ENCODE peak calls at places on chromosome 14, in five cellular contexts. P is left ventricle myocardium inferior; C is endothelial cell of umbilical vein; O is suprapubic skin; U is CD4-positive, alpha-beta T cell. J is an unnamed sample.

GRCh38 chr14:86723254-86723624 is 1193.3 kb downstream of the FLRT2 start:
- DNase-seq in P (no peak), C (no peak), O (no peak), U (no peak), J (no peak)

GRCh38 chr14:105314287-105315185 is at the start of gene PACS2:
- DNase-seq in P (peak; percentile 79), C (peak; percentile 58), O (no peak), U (peak; percentile 77), J (peak; percentile 76)

GRCh38 chr14:34628681-34629135 is 1.2 kb downstream of the SNX6 start:
- DNase-seq in P (peak; percentile 23), C (peak; percentile 38), O (no peak), U (peak; percentile 5), J (peak; percentile 32)

GRCh38 chr14:33525626-33526025 is 425.2 kb downstream of the EGLN3 start:
- DNase-seq in P (no peak), C (peak; percentile 64), O (no peak), U (no peak), J (no peak)

GRCh38 chr14:54683882-54684794 is 117.2 kb downstream of the SAMD4A start:
- DNase-seq in P (peak; percentile 39), C (peak; percentile 81), O (peak; percentile 85), U (no peak), J (no peak)

GRCh38 chr14:103716091-103716801 is 636 bp downstream of the ZFYVE21 start:
- DNase-seq in P (no peak), C (no peak), O (no peak), U (peak; percentile 7), J (no peak)

GRCh38 chr14:72169521-72169920 is 237.3 kb downstream of the RGS6 start:
- DNase-seq in P (no peak), C (no peak), O (no peak), U (no peak), J (no peak)

GRCh38 chr14:94367347-94367746 is 21.1 kb downstream of the SERPINA1 start:
- DNase-seq in P (no peak), C (no peak), O (peak; percentile 29), U (no peak), J (no peak)

GRCh38 chr14:94036328-94037167 is 10.4 kb downstream of the OTUB2 start:
- DNase-seq in P (peak; percentile 72), C (peak; percentile 69), O (no peak), U (peak; percentile 69), J (peak; percentile 65)

DNA sequence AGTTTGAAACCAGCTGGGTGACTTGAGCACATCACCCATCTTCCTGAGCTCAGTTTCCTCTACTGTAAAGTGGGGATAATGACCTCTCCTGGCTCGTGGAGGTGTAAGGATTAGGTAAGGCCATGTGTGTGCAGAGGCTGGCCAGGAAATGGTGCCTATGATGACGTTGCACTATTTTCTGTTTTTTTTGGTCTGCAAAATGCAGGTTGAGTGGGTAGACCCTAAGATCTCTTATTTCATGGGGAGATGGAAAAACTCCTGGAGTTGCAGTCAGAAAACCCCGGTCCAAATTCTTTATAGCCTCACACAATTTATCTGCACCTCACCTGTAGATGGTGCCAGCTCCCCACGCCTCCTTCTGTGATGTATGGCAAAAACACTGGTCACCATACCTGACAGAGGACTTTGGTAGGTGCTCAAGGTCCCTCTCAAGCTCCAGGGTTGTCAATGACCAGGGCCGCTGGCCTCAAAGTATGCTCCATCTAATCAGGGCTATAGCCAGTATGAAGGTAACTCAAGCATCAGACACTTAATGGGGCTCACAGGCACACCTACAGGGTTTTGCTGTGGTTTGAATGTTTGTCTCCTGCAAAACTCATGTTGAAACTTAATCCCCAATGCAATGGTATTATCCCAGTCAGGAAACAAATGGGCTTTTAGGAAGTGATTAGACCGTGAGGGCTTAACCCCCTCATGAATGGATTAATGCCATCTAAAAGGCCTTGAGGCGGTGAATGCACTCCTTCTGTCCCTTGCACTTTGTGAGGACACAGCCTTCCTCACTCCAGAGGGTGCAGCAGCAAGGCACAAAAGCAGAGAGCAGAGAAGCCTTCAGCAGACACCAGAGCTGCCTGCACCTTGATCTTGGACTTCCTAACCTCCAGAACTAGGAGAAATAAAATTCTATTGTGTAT is 17.6 kb downstream of the C14orf132 start:
- DNase-seq in P (no peak), C (no peak), O (no peak), U (no peak), J (no peak)
- TF ChIP-seq CTCF in P (no peak), C (no peak), O (no peak), U (no peak), J (no peak)

DNA sequence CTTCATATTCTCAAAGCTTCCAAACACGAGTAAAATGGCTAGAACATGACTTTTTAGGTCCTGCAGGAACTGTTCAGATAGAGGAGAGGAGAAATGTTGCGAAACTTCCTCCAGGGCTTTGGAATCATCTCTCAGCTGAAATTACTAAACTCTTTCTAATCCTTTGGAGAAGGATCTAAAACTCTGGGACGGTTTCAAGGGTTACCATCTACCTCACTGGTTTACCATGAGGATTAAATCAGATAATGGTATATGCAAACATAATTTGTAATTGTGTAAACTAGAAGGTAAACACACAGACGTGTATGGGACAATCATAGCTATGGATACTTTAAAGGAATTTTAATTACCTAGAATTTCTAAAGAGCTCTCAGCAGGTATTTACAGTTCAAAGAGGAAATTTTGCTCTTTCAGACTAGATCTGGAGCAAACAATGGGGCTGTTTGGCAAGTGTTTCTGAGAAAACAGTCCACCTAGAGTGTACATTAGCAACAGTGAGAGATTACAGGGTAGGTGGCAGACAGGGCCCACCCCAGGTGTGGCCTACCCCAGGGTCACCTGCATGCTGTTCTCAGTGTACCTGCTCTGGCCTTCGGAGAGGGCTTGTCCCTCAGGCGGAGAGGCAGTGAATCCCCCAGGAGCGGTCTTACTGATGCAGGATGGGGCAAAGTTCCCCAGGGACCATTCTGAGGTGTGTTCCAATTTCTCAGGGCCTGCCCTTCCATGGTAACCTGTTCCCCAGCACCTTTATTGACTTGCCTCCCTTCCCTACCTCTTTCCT is 124.7 kb upstream of the MAX start:
- DNase-seq in P (no peak), C (no peak), O (no peak), U (no peak), J (no peak)
- H3K27ac ChIP-seq in P (no peak overlapping the region), C (no peak overlapping the region), O (no peak overlapping the region), U (no peak overlapping the region), J (no peak overlapping the region)

GRCh38 chr14:68893566-68893965 is 85.5 kb downstream of the ACTN1 start:
- DNase-seq in P (no peak), C (no peak), O (no peak), U (no peak), J (no peak)
- TF ChIP-seq CTCF in P (no peak), C (no peak), O (no peak), U (no peak), J (no peak)

GRCh38 chr14:63760014-63760413 is 32.1 kb upstream of the SGPP1 start:
- DNase-seq in P (no peak), C (no peak), O (no peak), U (no peak), J (no peak)

GRCh38 chr14:63761356-63762117 is 33.7 kb upstream of the SGPP1 start:
- DNase-seq in P (no peak), C (no peak), O (no peak), U (no peak), J (no peak)

GRCh38 chr14:63764103-63764502 is 36.2 kb upstream of the SGPP1 start:
- DNase-seq in P (no peak), C (no peak), O (no peak), U (no peak), J (no peak)

GRCh38 chr14:63757211-63757610 is 29.3 kb upstream of the SGPP1 start:
- DNase-seq in P (no peak), C (no peak), O (no peak), U (no peak), J (no peak)

DNA sequence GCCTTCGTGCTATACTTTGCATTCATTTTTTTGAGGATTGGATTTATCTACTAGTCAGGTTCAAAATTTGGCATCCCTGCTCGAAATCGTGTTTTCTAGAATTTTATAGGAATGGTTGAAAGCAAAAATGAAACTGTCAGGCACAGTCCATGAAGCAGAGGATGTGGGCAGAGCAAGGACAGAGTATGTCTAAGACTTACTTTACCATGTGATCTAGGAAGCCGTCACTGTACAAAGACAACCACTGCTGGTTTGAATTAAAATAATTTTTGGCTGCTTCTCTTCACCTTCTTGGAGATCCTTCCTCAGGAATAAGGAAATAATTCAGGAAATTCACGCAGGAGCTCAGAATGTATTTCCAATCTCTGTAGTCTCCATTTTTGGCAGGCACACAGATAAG is 31.6 kb upstream of the SGPP1 start:
- DNase-seq in P (no peak), C (no peak), O (no peak), U (peak; percentile 5), J (peak; percentile 17)
- H3K27ac ChIP-seq in P (peak overlapping the region; percentile 23), C (no peak overlapping the region), O (no peak overlapping the region), U (peak overlapping the region; percentile 25), J (peak overlapping the region; percentile 25)

DNA sequence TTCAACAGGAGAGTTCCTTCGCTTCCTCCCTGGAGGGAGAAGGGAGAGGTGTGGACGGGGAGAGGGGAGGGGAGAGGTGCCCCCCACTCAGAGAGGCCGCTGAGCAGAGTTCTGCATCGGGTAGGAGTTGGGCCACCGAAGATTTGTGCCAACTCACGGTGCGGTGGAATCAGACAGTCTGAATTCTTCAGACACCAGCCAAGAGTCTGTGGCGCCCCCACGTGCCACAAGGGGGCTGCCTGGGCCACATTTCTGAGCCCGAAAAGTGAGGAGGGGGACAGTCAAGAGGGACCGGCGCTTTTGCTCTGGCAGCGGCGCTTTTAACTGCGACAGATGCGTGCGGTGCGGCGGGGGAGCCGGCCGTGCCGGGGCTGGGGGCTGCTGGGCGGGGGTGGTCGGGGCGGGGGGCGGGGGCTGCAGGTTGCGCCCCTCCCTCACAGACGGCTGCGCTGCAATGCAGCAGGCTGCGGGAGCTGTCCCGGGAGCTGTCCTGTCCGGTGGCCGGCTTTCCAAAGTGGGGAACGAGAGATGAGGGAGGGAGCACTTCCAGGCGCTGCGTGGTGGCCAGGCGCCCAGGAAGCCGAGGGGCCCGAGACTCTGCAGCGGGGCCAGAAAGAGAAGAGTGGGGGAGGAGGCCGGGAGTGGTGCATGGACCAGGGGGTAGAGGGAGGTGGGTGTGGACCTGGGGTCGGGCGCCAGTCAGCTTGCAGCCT is 941 bp upstream of the RTL1 start:
- DNase-seq in P (no peak), C (no peak), O (no peak), U (no peak), J (no peak)
- TF ChIP-seq CTCF in P (no peak), C (peak; percentile 56), O (no peak), U (no peak), J (no peak)

DNA sequence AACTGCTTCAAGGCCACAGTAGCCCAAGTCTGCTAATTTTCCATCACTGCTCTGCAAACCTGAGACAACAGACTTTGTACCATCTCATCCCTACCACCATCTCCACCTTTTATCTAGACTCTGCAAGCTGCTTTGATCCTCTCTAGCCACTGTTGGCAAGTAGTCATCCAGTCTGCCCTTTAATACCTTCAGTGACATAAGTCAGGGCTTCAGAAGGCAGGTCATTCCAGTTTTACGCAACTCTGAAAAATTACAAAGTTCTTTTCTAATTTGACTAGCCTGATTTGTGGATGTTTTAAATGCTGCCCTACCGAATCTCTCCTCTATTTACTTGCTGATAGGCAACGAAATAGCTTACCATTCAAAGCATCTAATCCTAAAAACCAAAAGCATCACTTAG is 2.8 kb downstream of the FERMT2 start:
- DNase-seq in P (no peak), C (no peak), O (no peak), U (no peak), J (no peak)
- H3K27ac ChIP-seq in P (peak overlapping the region; percentile 100), C (no peak overlapping the region), O (no peak overlapping the region), U (no peak overlapping the region), J (no peak overlapping the region)

J was measured in CD8-positive, alpha-beta T cell.